ENCODE peak calls at places on chromosomes 6 and 20, in eight cellular contexts. A, R, V, U, M, T, L and H are unnamed samples.

GRCh38 chr20:62142252-62143117 is 709 bp downstream of the PSMA7 start:
- DNase-seq in A (peak), R (peak), V (no peak), U (no peak), M (no peak), T (no peak), L (no peak), H (no peak)

GRCh38 chr20:63702751-63703470 is 4.9 kb downstream of the ARFRP1 start:
- DNase-seq in A (no peak), R (no peak), V (no peak), U (no peak), M (peak), T (peak), L (no peak), H (no peak)

GRCh38 chr6:144064831-144065668 is 30.3 kb downstream of the SF3B5 start:
- DNase-seq in A (no peak), R (peak), V (no peak), U (peak), M (no peak), T (no peak), L (no peak), H (no peak)

GRCh38 chr6:99522531-99522930 is 7.3 kb upstream of the USP45 start:
- DNase-seq in A (no peak), R (no peak), V (peak), U (peak), M (no peak), T (no peak), L (no peak), H (no peak)

GRCh38 chr6:26233608-26234420 is 131.2 kb upstream of the BTN3A2 start:
- DNase-seq in A (peak), R (peak), V (peak), U (peak), M (no peak), T (peak), L (no peak), H (peak)

GRCh38 chr20:34922654-34923381 is 32.8 kb downstream of the GSS start:
- DNase-seq in A (peak), R (no peak), V (peak), U (peak), M (no peak), T (no peak), L (no peak), H (no peak)

GRCh38 chr20:35291654-35292503 is at the start of gene FAM83C:
- DNase-seq in A (no peak), R (no peak), V (no peak), U (no peak), M (no peak), T (peak), L (no peak), H (no peak)

GRCh38 chr6:163573503-163574179 is 159.1 kb downstream of the QKI start:
- DNase-seq in A (no peak), R (no peak), V (no peak), U (no peak), M (no peak), T (no peak), L (no peak), H (no peak)

GRCh38 chr20:23047001-23047737 is 2.3 kb downstream of the THBD start:
- DNase-seq in A (no peak), R (no peak), V (no peak), U (no peak), M (no peak), T (no peak), L (no peak), H (no peak)

GRCh38 chr20:23096073-23096472 is 9.9 kb upstream of the CD93 start:
- DNase-seq in A (no peak), R (no peak), V (no peak), U (no peak), M (no peak), T (no peak), L (no peak), H (no peak)

GRCh38 chr20:2692036-2692885 is at the start of gene EBF4:
- DNase-seq in A (peak), R (peak), V (peak), U (peak), M (no peak), T (peak), L (no peak), H (no peak)

GRCh38 chr6:2766767-2767314 is 1.6 kb downstream of the WRNIP1 start:
- DNase-seq in A (no peak), R (no peak), V (peak), U (peak), M (no peak), T (no peak), L (no peak), H (no peak)

GRCh38 chr6:53320964-53321363 is 27.8 kb downstream of the ELOVL5 start:
- DNase-seq in A (no peak), R (no peak), V (peak), U (no peak), M (no peak), T (no peak), L (no peak), H (no peak)

GRCh38 chr20:40442181-40442963 is 246.7 kb downstream of the MAFB start:
- DNase-seq in A (no peak), R (no peak), V (no peak), U (no peak), M (no peak), T (no peak), L (no peak), H (no peak)

GRCh38 chr6:15837205-15837604 is 174.4 kb upstream of the DTNBP1 start:
- DNase-seq in A (no peak), R (no peak), V (no peak), U (no peak), M (no peak), T (no peak), L (no peak), H (no peak)

GRCh38 chr6:149851461-149851860 is 12.7 kb downstream of the LRP11 start:
- DNase-seq in A (no peak), R (no peak), V (peak), U (peak), M (no peak), T (no peak), L (no peak), H (no peak)

GRCh38 chr6:23091795-23092194 is 522.4 kb downstream of the HDGFL1 start:
- DNase-seq in A (no peak), R (no peak), V (peak), U (no peak), M (no peak), T (no peak), L (no peak), H (no peak)

GRCh38 chr20:54585222-54585621 is 109.8 kb downstream of the DOK5 start:
- DNase-seq in A (no peak), R (peak), V (no peak), U (no peak), M (no peak), T (no peak), L (no peak), H (no peak)

GRCh38 chr6:95967594-95967993 is 48.2 kb upstream of the FUT9 start:
- DNase-seq in A (no peak), R (no peak), V (no peak), U (no peak), M (no peak), T (no peak), L (no peak), H (no peak)

GRCh38 chr6:139027620-139028182 is 844 bp upstream of the ABRACL start:
- DNase-seq in A (peak), R (peak), V (peak), U (peak), M (no peak), T (no peak), L (no peak), H (no peak)

GRCh38 chr6:82006027-82006738 is 241.4 kb downstream of the IBTK start:
- DNase-seq in A (no peak), R (no peak), V (peak), U (peak), M (no peak), T (peak), L (no peak), H (peak)

GRCh38 chr6:12113190-12113578 is 101.1 kb downstream of the HIVEP1 start:
- DNase-seq in A (no peak), R (peak), V (peak), U (peak), M (no peak), T (no peak), L (no peak), H (no peak)

GRCh38 chr6:166800110-166800509 is 156.2 kb downstream of the RNASET2 start:
- DNase-seq in A (no peak), R (no peak), V (no peak), U (no peak), M (no peak), T (no peak), L (no peak), H (no peak)

GRCh38 chr6:155201461-155202226 is 62.2 kb upstream of the CLDN20 start:
- DNase-seq in A (no peak), R (peak), V (peak), U (peak), M (no peak), T (no peak), L (no peak), H (no peak)

GRCh38 chr6:7905416-7905815 is 5.2 kb downstream of the TXNDC5 start:
- DNase-seq in A (no peak), R (peak), V (peak), U (no peak), M (no peak), T (no peak), L (no peak), H (no peak)

GRCh38 chr20:25848222-25848621 is 151.6 kb upstream of the ZNF337 start:
- DNase-seq in A (no peak), R (no peak), V (no peak), U (no peak), M (no peak), T (peak), L (no peak), H (no peak)

GRCh38 chr20:47392015-47392720 is 35.7 kb upstream of the ZMYND8 start:
- DNase-seq in A (peak), R (peak), V (peak), U (peak), M (no peak), T (no peak), L (no peak), H (no peak)

GRCh38 chr20:63023836-63024571 is 17.2 kb upstream of the BHLHE23 start:
- DNase-seq in A (no peak), R (no peak), V (no peak), U (no peak), M (peak), T (peak), L (no peak), H (no peak)

GRCh38 chr6:158322724-158323560 is 10.7 kb downstream of the TULP4 start:
- DNase-seq in A (no peak), R (peak), V (peak), U (peak), M (no peak), T (no peak), L (no peak), H (no peak)

GRCh38 chr6:24402697-24403500 is at the start of gene MRS2:
- DNase-seq in A (peak), R (peak), V (peak), U (peak), M (peak), T (peak), L (peak), H (peak)

GRCh38 chr6:137846274-137846673 is 20.8 kb upstream of the TNFAIP3 start:
- DNase-seq in A (no peak), R (no peak), V (no peak), U (no peak), M (no peak), T (no peak), L (no peak), H (no peak)

GRCh38 chr6:137846772-137847313 is 20.2 kb upstream of the TNFAIP3 start:
- DNase-seq in A (no peak), R (no peak), V (no peak), U (no peak), M (peak), T (peak), L (no peak), H (no peak)

GRCh38 chr6:137849076-137849708 is 17.9 kb upstream of the TNFAIP3 start:
- DNase-seq in A (no peak), R (no peak), V (peak), U (peak), M (no peak), T (no peak), L (no peak), H (no peak)

GRCh38 chr6:137848672-137849071 is 18.4 kb upstream of the TNFAIP3 start:
- DNase-seq in A (no peak), R (no peak), V (peak), U (peak), M (no peak), T (no peak), L (no peak), H (no peak)

GRCh38 chr6:137847748-137848147 is 19.3 kb upstream of the TNFAIP3 start:
- DNase-seq in A (no peak), R (no peak), V (no peak), U (no peak), M (no peak), T (no peak), L (no peak), H (no peak)
- H3K4me3 ChIP-seq in A (no peak), R (no peak), V (no peak), U (no peak), M (no peak), T (no peak), L (no peak), H (no peak)

DNA sequence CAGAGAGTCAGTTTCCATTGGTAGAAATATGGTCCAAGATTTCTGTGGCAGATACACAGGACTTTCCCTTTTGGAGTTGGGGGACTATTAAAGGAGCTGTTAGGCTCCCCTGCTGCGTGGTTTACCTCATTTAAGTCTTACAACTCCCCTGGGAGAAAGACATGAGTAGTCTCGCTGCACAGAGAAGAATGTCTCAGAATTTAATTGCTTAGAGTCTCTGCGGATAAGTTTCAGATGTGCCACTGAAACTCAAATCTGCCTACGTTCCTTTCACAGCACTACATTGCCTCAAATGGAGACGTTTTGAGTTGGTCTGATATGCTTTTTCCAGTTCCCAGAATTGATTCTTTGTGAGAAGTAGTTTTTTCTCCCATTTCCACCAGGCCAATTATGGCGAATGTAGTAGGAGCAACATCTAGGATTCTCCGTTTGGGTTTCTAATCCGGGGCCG is 585 bp upstream of the SLC35F1 start:
- DNase-seq in A (no peak), R (no peak), V (no peak), U (no peak), M (no peak), T (no peak), L (no peak), H (no peak)
- H3K4me3 ChIP-seq in A (peak), R (no peak), V (no peak), U (no peak), M (peak), T (peak), L (peak), H (no peak)

DNA sequence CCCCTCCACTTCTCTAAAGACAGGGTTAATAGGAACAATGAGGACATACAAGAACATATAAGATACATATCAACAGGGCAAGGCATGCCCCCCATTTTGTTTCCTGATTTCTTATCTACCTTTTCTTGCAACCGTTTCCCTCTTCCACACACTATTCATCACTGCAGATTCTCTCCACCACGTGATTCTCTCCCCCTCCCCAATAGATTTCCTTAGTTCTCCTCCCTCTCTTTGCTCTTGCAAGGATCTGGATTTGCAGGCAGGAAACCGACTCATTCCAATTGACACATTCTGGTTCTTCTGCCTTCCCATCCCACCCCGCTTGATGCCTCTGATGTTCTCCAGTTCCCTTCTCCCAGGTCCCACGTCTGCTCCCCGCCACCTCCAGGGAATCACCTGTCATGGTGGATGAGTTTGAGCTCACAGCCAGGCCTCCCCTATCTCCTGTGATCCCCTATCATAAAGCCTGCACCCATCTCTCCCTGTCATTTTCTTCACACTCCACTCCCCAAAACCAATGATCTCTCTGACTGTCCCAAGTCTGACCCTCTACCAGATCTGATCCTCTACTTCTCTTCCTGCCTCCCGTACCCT is 7.5 kb downstream of the GABBR1 start:
- DNase-seq in A (no peak), R (no peak), V (no peak), U (no peak), M (no peak), T (no peak), L (no peak), H (no peak)
- H3K4me3 ChIP-seq in A (no peak), R (no peak), V (no peak), U (no peak), M (no peak), T (no peak), L (peak), H (no peak)

GRCh38 chr6:137811912-137812553 is 55.0 kb upstream of the TNFAIP3 start:
- DNase-seq in A (no peak), R (no peak), V (no peak), U (no peak), M (no peak), T (no peak), L (no peak), H (no peak)
- H3K4me3 ChIP-seq in A (no peak), R (no peak), V (no peak), U (no peak), M (no peak), T (no peak), L (no peak), H (no peak)

DNA sequence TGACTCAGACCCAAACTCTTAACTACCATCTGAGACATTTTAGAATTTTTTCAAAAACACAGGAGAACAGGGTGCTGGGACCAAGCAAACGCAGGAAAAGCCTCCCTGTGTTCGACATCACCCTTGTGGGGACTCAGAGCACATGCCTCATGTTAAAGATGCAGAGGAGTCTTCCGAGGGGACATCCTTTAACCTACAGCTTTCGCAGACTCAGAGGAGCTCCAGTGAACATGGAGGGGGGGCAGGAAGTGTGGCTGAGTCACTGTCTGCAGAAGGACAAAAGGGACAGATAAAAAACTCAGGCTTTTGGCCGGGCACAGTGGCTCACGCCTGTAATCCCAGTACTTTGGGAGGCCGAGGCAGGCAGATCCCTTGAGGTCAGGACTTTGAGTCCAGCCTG is 15.1 kb downstream of the BMP7 start:
- DNase-seq in A (no peak), R (no peak), V (no peak), U (peak), M (no peak), T (no peak), L (no peak), H (no peak)
- H3K4me3 ChIP-seq in A (no peak), R (no peak), V (no peak), U (no peak), M (no peak), T (no peak), L (no peak), H (peak)

GRCh38 chr20:20752712-20753111 is 40.3 kb upstream of the RALGAPA2 start:
- DNase-seq in A (no peak), R (peak), V (no peak), U (no peak), M (no peak), T (no peak), L (no peak), H (no peak)

GRCh38 chr20:20755674-20756319 is 43.4 kb upstream of the RALGAPA2 start:
- DNase-seq in A (no peak), R (no peak), V (no peak), U (no peak), M (no peak), T (no peak), L (no peak), H (no peak)

GRCh38 chr20:20759132-20759531 is 46.7 kb upstream of the RALGAPA2 start:
- DNase-seq in A (no peak), R (peak), V (no peak), U (no peak), M (no peak), T (no peak), L (no peak), H (no peak)

GRCh38 chr20:20755227-20755626 is 42.8 kb upstream of the RALGAPA2 start:
- DNase-seq in A (no peak), R (no peak), V (no peak), U (no peak), M (no peak), T (no peak), L (no peak), H (no peak)

DNA sequence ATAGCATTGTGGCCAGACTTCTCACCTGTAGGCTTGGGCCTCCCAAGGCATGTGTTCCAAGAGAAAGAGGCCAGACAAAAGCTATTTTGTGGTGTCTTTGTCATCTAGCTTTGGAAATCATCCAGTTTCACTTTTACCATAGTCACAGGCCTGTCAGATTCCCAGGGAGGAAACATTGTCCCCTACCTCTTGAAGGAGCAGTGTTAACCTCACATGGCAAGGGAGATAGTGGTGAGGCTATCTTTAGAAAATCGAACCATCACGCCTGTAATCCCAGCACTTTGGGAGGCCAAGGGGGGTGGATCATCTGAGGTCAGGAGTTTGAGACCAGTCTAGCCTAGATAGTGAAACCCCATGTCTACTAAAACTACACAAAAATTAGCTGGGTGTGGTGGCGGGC is 42.3 kb upstream of the RALGAPA2 start:
- DNase-seq in A (no peak), R (no peak), V (no peak), U (no peak), M (no peak), T (no peak), L (no peak), H (no peak)
- H3K4me3 ChIP-seq in A (no peak), R (no peak), V (no peak), U (no peak), M (no peak), T (no peak), L (no peak), H (no peak)

DNA sequence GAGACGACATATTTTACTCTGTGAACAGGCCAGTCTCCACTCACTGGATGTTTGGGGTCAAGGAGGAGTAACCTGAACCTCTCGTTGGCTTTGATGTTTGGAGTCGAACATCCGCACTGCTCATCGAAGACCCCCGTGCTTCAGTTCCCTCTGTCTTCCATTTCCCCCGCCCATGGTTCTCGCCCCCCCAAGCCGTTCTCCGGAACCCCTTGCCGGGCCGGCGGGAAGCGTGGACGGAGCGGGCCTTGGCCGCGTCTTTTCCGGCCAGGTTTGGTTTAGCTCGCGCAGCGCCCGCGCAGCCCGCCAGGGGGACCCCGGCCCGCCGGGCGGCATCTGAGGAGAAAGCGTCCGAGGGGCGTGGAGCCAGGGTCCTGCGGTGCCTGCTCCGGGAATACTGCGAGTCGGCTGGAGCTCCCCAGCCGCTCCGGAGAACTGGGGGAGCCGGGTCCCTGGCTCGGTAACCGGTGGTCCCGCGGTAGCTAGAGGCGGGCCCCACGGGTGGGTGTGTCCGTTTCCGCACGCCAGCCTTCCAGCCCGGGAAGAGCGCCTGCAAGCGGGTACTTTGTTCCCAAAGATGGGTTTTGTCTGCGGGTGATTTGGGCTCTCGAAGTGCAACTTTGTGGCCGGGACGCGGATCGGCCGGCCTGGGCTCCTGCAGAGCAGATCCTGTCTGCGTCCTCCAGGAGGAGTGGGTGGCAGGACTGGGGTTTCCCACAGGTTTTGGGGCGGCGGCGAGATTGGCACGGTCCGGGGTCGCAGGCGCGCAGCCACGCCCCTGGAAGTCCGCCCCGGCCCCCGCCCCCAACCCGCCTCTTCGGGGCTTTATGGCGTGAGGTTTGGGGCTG is 429 bp upstream of the TMEM200A start:
- DNase-seq in A (peak), R (peak), V (peak), U (peak), M (peak), T (peak), L (peak), H (no peak)
- H3K4me3 ChIP-seq in A (peak), R (peak), V (peak), U (peak), M (peak), T (peak), L (peak), H (peak)

GRCh38 chr6:114810468-114810867 is 467.6 kb upstream of the HS3ST5 start:
- DNase-seq in A (no peak), R (no peak), V (no peak), U (no peak), M (no peak), T (no peak), L (no peak), H (no peak)
- H3K4me3 ChIP-seq in A (no peak), R (no peak), V (no peak), U (no peak), M (no peak), T (no peak), L (no peak), H (no peak)